ENCODE peak calls at places on chromosome 11, in eight cellular contexts. One of them, this sample, is unnamed.

GRCh38 chr11:79896258-79896657 is 455.4 kb upstream of the TENM4 start:
- DNase-seq in choroid plexus epithelial cell: peak; percentile 2
- DNase-seq in fibroblast of the aortic adventitia: no peak
- DNase-seq in foreskin fibroblast: no peak
- DNase-seq in fibroblast of mammary gland: no peak
- DNase-seq in cardiac fibroblast: no peak
- DNase-seq in neural progenitor cell: no peak
- DNase-seq in lung: no peak
- DNase-seq in this sample: no peak

GRCh38 chr11:33303541-33303940 is 46.4 kb downstream of the HIPK3 start:
- DNase-seq in choroid plexus epithelial cell: no peak
- DNase-seq in fibroblast of the aortic adventitia: no peak
- DNase-seq in foreskin fibroblast: no peak
- DNase-seq in fibroblast of mammary gland: no peak
- DNase-seq in cardiac fibroblast: no peak
- DNase-seq in neural progenitor cell: no peak
- DNase-seq in lung: no peak
- DNase-seq in this sample: no peak

GRCh38 chr11:541433-541885 is 4.1 kb downstream of the LRRC56 start:
- DNase-seq in choroid plexus epithelial cell: no peak
- DNase-seq in fibroblast of the aortic adventitia: no peak
- DNase-seq in foreskin fibroblast: no peak
- DNase-seq in fibroblast of mammary gland: no peak
- DNase-seq in cardiac fibroblast: no peak
- DNase-seq in neural progenitor cell: no peak
- DNase-seq in lung: no peak
- DNase-seq in this sample: no peak

GRCh38 chr11:121754603-121755002 is 301.8 kb upstream of the SORL1-AS1 start:
- DNase-seq in choroid plexus epithelial cell: peak; percentile 81
- DNase-seq in fibroblast of the aortic adventitia: peak; percentile 73
- DNase-seq in foreskin fibroblast: no peak
- DNase-seq in fibroblast of mammary gland: peak; percentile 18
- DNase-seq in cardiac fibroblast: no peak
- DNase-seq in neural progenitor cell: no peak
- DNase-seq in lung: no peak
- DNase-seq in this sample: peak; percentile 36

GRCh38 chr11:61974766-61975631 is 7.6 kb upstream of the FTH1 start:
- DNase-seq in choroid plexus epithelial cell: no peak
- DNase-seq in fibroblast of the aortic adventitia: peak; percentile 50
- DNase-seq in foreskin fibroblast: no peak
- DNase-seq in fibroblast of mammary gland: no peak
- DNase-seq in cardiac fibroblast: peak; percentile 62
- DNase-seq in neural progenitor cell: no peak
- DNase-seq in lung: no peak
- DNase-seq in this sample: no peak

GRCh38 chr11:36899796-36900195 is 301.8 kb upstream of the RAG2 start:
- DNase-seq in choroid plexus epithelial cell: no peak
- DNase-seq in fibroblast of the aortic adventitia: no peak
- DNase-seq in foreskin fibroblast: no peak
- DNase-seq in fibroblast of mammary gland: no peak
- DNase-seq in cardiac fibroblast: no peak
- DNase-seq in neural progenitor cell: peak; percentile 56
- DNase-seq in lung: no peak
- DNase-seq in this sample: no peak

GRCh38 chr11:69167130-69167915 is 11.6 kb downstream of the SMIM38 start:
- DNase-seq in choroid plexus epithelial cell: no peak
- DNase-seq in fibroblast of the aortic adventitia: no peak
- DNase-seq in foreskin fibroblast: no peak
- DNase-seq in fibroblast of mammary gland: no peak
- DNase-seq in cardiac fibroblast: no peak
- DNase-seq in neural progenitor cell: no peak
- DNase-seq in lung: no peak
- DNase-seq in this sample: no peak

GRCh38 chr11:16630651-16631050 is 107.8 kb upstream of the C11orf58 start:
- DNase-seq in choroid plexus epithelial cell: no peak
- DNase-seq in fibroblast of the aortic adventitia: no peak
- DNase-seq in foreskin fibroblast: no peak
- DNase-seq in fibroblast of mammary gland: no peak
- DNase-seq in cardiac fibroblast: no peak
- DNase-seq in neural progenitor cell: no peak
- DNase-seq in lung: no peak
- DNase-seq in this sample: no peak

GRCh38 chr11:130738618-130739017 is 177.7 kb downstream of the SNX19 start:
- DNase-seq in choroid plexus epithelial cell: peak; percentile 35
- DNase-seq in fibroblast of the aortic adventitia: peak; percentile 45
- DNase-seq in foreskin fibroblast: peak; percentile 42
- DNase-seq in fibroblast of mammary gland: peak; percentile 61
- DNase-seq in cardiac fibroblast: peak; percentile 66
- DNase-seq in neural progenitor cell: no peak
- DNase-seq in lung: no peak
- DNase-seq in this sample: peak; percentile 42
- H3K4me3 ChIP-seq in choroid plexus epithelial cell: no peak overlapping the region
- H3K4me3 ChIP-seq in fibroblast of the aortic adventitia: no peak overlapping the region
- H3K4me3 ChIP-seq in foreskin fibroblast: no peak overlapping the region
- H3K4me3 ChIP-seq in fibroblast of mammary gland: no peak overlapping the region
- H3K4me3 ChIP-seq in cardiac fibroblast: peak overlapping the region; percentile 16
- H3K4me3 ChIP-seq in neural progenitor cell: no peak overlapping the region
- H3K4me3 ChIP-seq in lung: no peak overlapping the region
- H3K4me3 ChIP-seq in this sample: no peak overlapping the region

GRCh38 chr11:8310743-8311298 is 47.1 kb upstream of the LMO1 start:
- DNase-seq in choroid plexus epithelial cell: no peak
- DNase-seq in fibroblast of the aortic adventitia: no peak
- DNase-seq in foreskin fibroblast: no peak
- DNase-seq in fibroblast of mammary gland: no peak
- DNase-seq in cardiac fibroblast: no peak
- DNase-seq in neural progenitor cell: peak; percentile 23
- DNase-seq in lung: no peak
- DNase-seq in this sample: no peak

GRCh38 chr11:8309311-8309710 is 45.6 kb upstream of the LMO1 start:
- DNase-seq in choroid plexus epithelial cell: no peak
- DNase-seq in fibroblast of the aortic adventitia: no peak
- DNase-seq in foreskin fibroblast: no peak
- DNase-seq in fibroblast of mammary gland: no peak
- DNase-seq in cardiac fibroblast: no peak
- DNase-seq in neural progenitor cell: no peak
- DNase-seq in lung: no peak
- DNase-seq in this sample: no peak

GRCh38 chr11:8307601-8308000 is 43.9 kb upstream of the LMO1 start:
- DNase-seq in choroid plexus epithelial cell: no peak
- DNase-seq in fibroblast of the aortic adventitia: no peak
- DNase-seq in foreskin fibroblast: no peak
- DNase-seq in fibroblast of mammary gland: no peak
- DNase-seq in cardiac fibroblast: no peak
- DNase-seq in neural progenitor cell: no peak
- DNase-seq in lung: no peak
- DNase-seq in this sample: no peak

GRCh38 chr11:8311366-8311765 is 47.7 kb upstream of the LMO1 start:
- DNase-seq in choroid plexus epithelial cell: no peak
- DNase-seq in fibroblast of the aortic adventitia: no peak
- DNase-seq in foreskin fibroblast: no peak
- DNase-seq in fibroblast of mammary gland: no peak
- DNase-seq in cardiac fibroblast: no peak
- DNase-seq in neural progenitor cell: no peak
- DNase-seq in lung: no peak
- DNase-seq in this sample: no peak

GRCh38 chr11:8309862-8310261 is 46.2 kb upstream of the LMO1 start:
- DNase-seq in choroid plexus epithelial cell: no peak
- DNase-seq in fibroblast of the aortic adventitia: no peak
- DNase-seq in foreskin fibroblast: no peak
- DNase-seq in fibroblast of mammary gland: no peak
- DNase-seq in cardiac fibroblast: no peak
- DNase-seq in neural progenitor cell: no peak
- DNase-seq in lung: no peak
- DNase-seq in this sample: no peak
- TF ChIP-seq CTCF in choroid plexus epithelial cell: no peak
- TF ChIP-seq CTCF in fibroblast of the aortic adventitia: no peak
- TF ChIP-seq CTCF in foreskin fibroblast: no peak
- TF ChIP-seq CTCF in fibroblast of mammary gland: no peak
- TF ChIP-seq CTCF in cardiac fibroblast: no peak
- TF ChIP-seq CTCF in neural progenitor cell: no peak
- TF ChIP-seq CTCF in lung: no peak
- TF ChIP-seq CTCF in this sample: no peak

GRCh38 chr11:91170711-91171110 is 947.9 kb upstream of the CHORDC1 start:
- DNase-seq in choroid plexus epithelial cell: peak; percentile 28
- DNase-seq in fibroblast of the aortic adventitia: no peak
- DNase-seq in foreskin fibroblast: no peak
- DNase-seq in fibroblast of mammary gland: no peak
- DNase-seq in cardiac fibroblast: peak; percentile 20
- DNase-seq in neural progenitor cell: no peak
- DNase-seq in lung: no peak
- DNase-seq in this sample: no peak

GRCh38 chr11:91173701-91174100 is 950.9 kb upstream of the CHORDC1 start:
- DNase-seq in choroid plexus epithelial cell: peak; percentile 80
- DNase-seq in fibroblast of the aortic adventitia: no peak
- DNase-seq in foreskin fibroblast: no peak
- DNase-seq in fibroblast of mammary gland: peak; percentile 6
- DNase-seq in cardiac fibroblast: peak; percentile 74
- DNase-seq in neural progenitor cell: no peak
- DNase-seq in lung: no peak
- DNase-seq in this sample: no peak

GRCh38 chr11:91178366-91178765 is 955.5 kb upstream of the CHORDC1 start:
- DNase-seq in choroid plexus epithelial cell: peak; percentile 38
- DNase-seq in fibroblast of the aortic adventitia: no peak
- DNase-seq in foreskin fibroblast: no peak
- DNase-seq in fibroblast of mammary gland: peak; percentile 5
- DNase-seq in cardiac fibroblast: peak; percentile 55
- DNase-seq in neural progenitor cell: no peak
- DNase-seq in lung: no peak
- DNase-seq in this sample: no peak

GRCh38 chr11:91174734-91175133 is 951.9 kb upstream of the CHORDC1 start:
- DNase-seq in choroid plexus epithelial cell: no peak
- DNase-seq in fibroblast of the aortic adventitia: no peak
- DNase-seq in foreskin fibroblast: no peak
- DNase-seq in fibroblast of mammary gland: no peak
- DNase-seq in cardiac fibroblast: no peak
- DNase-seq in neural progenitor cell: no peak
- DNase-seq in lung: no peak
- DNase-seq in this sample: no peak
- H3K4me3 ChIP-seq in choroid plexus epithelial cell: no peak overlapping the region
- H3K4me3 ChIP-seq in fibroblast of the aortic adventitia: no peak overlapping the region
- H3K4me3 ChIP-seq in foreskin fibroblast: no peak overlapping the region
- H3K4me3 ChIP-seq in fibroblast of mammary gland: no peak overlapping the region
- H3K4me3 ChIP-seq in cardiac fibroblast: no peak overlapping the region
- H3K4me3 ChIP-seq in neural progenitor cell: no peak overlapping the region
- H3K4me3 ChIP-seq in lung: no peak overlapping the region
- H3K4me3 ChIP-seq in this sample: no peak overlapping the region

GRCh38 chr11:59418151-59418550 is 8.1 kb downstream of the OR5A2 start:
- DNase-seq in choroid plexus epithelial cell: no peak
- DNase-seq in fibroblast of the aortic adventitia: no peak
- DNase-seq in foreskin fibroblast: no peak
- DNase-seq in fibroblast of mammary gland: no peak
- DNase-seq in cardiac fibroblast: no peak
- DNase-seq in neural progenitor cell: no peak
- DNase-seq in lung: no peak
- DNase-seq in this sample: no peak

GRCh38 chr11:59413646-59414045 is 12.6 kb downstream of the OR5A2 start:
- DNase-seq in choroid plexus epithelial cell: no peak
- DNase-seq in fibroblast of the aortic adventitia: no peak
- DNase-seq in foreskin fibroblast: no peak
- DNase-seq in fibroblast of mammary gland: no peak
- DNase-seq in cardiac fibroblast: no peak
- DNase-seq in neural progenitor cell: no peak
- DNase-seq in lung: no peak
- DNase-seq in this sample: no peak

GRCh38 chr11:59417023-59417422 is 9.2 kb downstream of the OR5A2 start:
- DNase-seq in choroid plexus epithelial cell: no peak
- DNase-seq in fibroblast of the aortic adventitia: no peak
- DNase-seq in foreskin fibroblast: no peak
- DNase-seq in fibroblast of mammary gland: no peak
- DNase-seq in cardiac fibroblast: no peak
- DNase-seq in neural progenitor cell: no peak
- DNase-seq in lung: no peak
- DNase-seq in this sample: no peak

GRCh38 chr11:59416613-59417012 is 9.6 kb downstream of the OR5A2 start:
- DNase-seq in choroid plexus epithelial cell: no peak
- DNase-seq in fibroblast of the aortic adventitia: no peak
- DNase-seq in foreskin fibroblast: no peak
- DNase-seq in fibroblast of mammary gland: no peak
- DNase-seq in cardiac fibroblast: no peak
- DNase-seq in neural progenitor cell: no peak
- DNase-seq in lung: no peak
- DNase-seq in this sample: no peak
- TF ChIP-seq CTCF in choroid plexus epithelial cell: no peak
- TF ChIP-seq CTCF in fibroblast of the aortic adventitia: no peak
- TF ChIP-seq CTCF in foreskin fibroblast: no peak
- TF ChIP-seq CTCF in fibroblast of mammary gland: no peak
- TF ChIP-seq CTCF in cardiac fibroblast: no peak
- TF ChIP-seq CTCF in neural progenitor cell: no peak
- TF ChIP-seq CTCF in lung: no peak
- TF ChIP-seq CTCF in this sample: no peak

DNA sequence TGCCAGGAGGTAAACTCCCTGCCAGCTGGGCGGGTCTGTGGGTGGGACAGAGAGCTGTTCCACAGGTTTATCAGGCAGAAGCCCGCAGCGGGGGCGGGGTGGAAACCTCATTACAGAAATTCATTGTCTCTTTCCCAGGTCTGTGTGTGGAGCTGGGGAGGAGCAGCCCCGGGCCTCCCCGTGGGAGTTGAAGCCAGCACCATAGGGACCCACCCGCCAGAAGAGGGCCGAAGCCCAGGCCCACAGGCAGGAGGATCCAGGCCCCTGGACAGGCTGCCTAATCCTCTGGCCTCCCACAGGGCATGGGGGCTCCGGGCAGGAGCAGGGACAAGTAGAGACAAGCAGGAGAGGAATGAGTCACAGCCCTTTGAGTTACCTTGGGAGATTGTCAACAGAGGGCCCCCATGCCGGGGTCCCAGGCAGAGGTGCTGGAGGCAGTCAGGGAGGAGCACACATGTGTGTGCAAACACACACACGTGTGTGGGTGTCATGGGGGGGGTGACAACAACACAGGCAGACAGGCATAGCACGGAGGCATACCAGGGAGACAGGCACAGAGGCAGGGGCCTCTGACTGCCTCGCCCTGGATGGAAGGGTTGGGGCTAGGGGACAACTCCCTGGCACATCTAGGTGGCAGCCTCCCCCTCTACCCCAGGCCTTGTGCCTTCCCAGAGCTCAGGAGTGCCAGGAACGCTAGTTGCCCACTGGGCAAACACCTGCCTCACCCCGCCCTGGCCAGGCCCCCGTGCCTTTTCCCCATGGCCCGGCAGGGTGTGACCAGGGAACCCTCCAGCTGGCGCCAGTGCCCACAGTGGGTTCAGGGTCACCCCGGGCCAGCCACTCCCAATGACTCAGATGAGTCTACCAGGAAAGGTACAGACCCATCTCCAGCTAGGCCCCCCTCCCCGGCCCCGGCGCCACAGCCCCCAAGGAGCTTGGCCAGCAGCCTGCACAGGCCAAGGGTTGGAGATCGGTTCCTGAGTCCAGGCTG is 1.3 kb downstream of the CDC42BPG start:
- DNase-seq in choroid plexus epithelial cell: no peak
- DNase-seq in fibroblast of the aortic adventitia: no peak
- DNase-seq in foreskin fibroblast: no peak
- DNase-seq in fibroblast of mammary gland: no peak
- DNase-seq in cardiac fibroblast: no peak
- DNase-seq in neural progenitor cell: peak; percentile 46
- DNase-seq in lung: no peak
- DNase-seq in this sample: no peak
- H3K4me3 ChIP-seq in choroid plexus epithelial cell: no peak overlapping the region
- H3K4me3 ChIP-seq in fibroblast of the aortic adventitia: no peak overlapping the region
- H3K4me3 ChIP-seq in foreskin fibroblast: no peak overlapping the region
- H3K4me3 ChIP-seq in fibroblast of mammary gland: no peak overlapping the region
- H3K4me3 ChIP-seq in cardiac fibroblast: no peak overlapping the region
- H3K4me3 ChIP-seq in neural progenitor cell: no peak overlapping the region
- H3K4me3 ChIP-seq in lung: no peak overlapping the region
- H3K4me3 ChIP-seq in this sample: no peak overlapping the region

This sample was measured in AG10803.